ENCODE peak calls at places on chromosome 7, in five cellular contexts. N is A549, K is SK-N-SH, A is HCT116, C is HepG2. I is an unnamed sample.

GRCh38 chr7:7720193-7720592 is 1.8 kb upstream of the RPA3 start:
- DNase-seq in K (no peak), C (no peak), N (no peak), A (no peak), I (no peak)

GRCh38 chr7:32616625-32617024 is 121.3 kb downstream of the AVL9 start:
- DNase-seq in C (no peak), A (peak), N (peak), K (no peak), I (no peak)

GRCh38 chr7:10889266-10889898 is 84.3 kb upstream of the PHF14 start:
- DNase-seq in A (peak), C (peak), K (peak), N (peak), I (peak)

GRCh38 chr7:18521236-18521589 is 25.7 kb downstream of the HDAC9 start:
- DNase-seq in C (no peak), K (no peak), N (no peak), A (no peak), I (no peak)

GRCh38 chr7:130899638-130900401 is 165.8 kb upstream of the KLF14 start:
- DNase-seq in N (no peak), A (no peak), K (no peak), C (peak), I (no peak)

GRCh38 chr7:149855368-149856305 is 17.5 kb downstream of the ZNF862 start:
- DNase-seq in K (no peak), N (no peak), A (peak), C (peak), I (no peak)

GRCh38 chr7:74481458-74482324 is 28.0 kb downstream of the GTF2IRD1 start:
- DNase-seq in K (peak), N (peak), C (no peak), A (no peak), I (no peak)

GRCh38 chr7:139559364-139560105 is 36.0 kb downstream of the CLEC2L start:
- DNase-seq in C (no peak), K (no peak), N (no peak), A (no peak), I (no peak)

GRCh38 chr7:81029523-81029922 is 110.7 kb upstream of the SEMA3C start:
- DNase-seq in C (no peak), A (no peak), K (peak), N (no peak), I (no peak)

GRCh38 chr7:36281945-36282727 is 107.5 kb upstream of the ANLN start:
- DNase-seq in C (no peak), A (no peak), K (no peak), N (no peak), I (peak)

GRCh38 chr7:105345725-105346124 is 43.0 kb downstream of the SRPK2 start:
- DNase-seq in C (no peak), A (no peak), N (no peak), K (peak), I (no peak)

GRCh38 chr7:153320728-153321127 is 561.2 kb downstream of the ACTR3B start:
- DNase-seq in C (no peak), A (no peak), N (no peak), K (no peak), I (no peak)

GRCh38 chr7:28990200-28990960 is 32.2 kb upstream of the TRIL start:
- DNase-seq in N (no peak), A (no peak), K (peak), C (no peak), I (no peak)

GRCh38 chr7:92057375-92057774 is 76.9 kb downstream of the CYP51A1 start:
- DNase-seq in C (no peak), A (no peak), K (no peak), N (no peak), I (peak)

GRCh38 chr7:98133181-98133580 is 26.5 kb downstream of the LMTK2 start:
- DNase-seq in A (no peak), N (no peak), K (no peak), C (no peak), I (peak)

DNA sequence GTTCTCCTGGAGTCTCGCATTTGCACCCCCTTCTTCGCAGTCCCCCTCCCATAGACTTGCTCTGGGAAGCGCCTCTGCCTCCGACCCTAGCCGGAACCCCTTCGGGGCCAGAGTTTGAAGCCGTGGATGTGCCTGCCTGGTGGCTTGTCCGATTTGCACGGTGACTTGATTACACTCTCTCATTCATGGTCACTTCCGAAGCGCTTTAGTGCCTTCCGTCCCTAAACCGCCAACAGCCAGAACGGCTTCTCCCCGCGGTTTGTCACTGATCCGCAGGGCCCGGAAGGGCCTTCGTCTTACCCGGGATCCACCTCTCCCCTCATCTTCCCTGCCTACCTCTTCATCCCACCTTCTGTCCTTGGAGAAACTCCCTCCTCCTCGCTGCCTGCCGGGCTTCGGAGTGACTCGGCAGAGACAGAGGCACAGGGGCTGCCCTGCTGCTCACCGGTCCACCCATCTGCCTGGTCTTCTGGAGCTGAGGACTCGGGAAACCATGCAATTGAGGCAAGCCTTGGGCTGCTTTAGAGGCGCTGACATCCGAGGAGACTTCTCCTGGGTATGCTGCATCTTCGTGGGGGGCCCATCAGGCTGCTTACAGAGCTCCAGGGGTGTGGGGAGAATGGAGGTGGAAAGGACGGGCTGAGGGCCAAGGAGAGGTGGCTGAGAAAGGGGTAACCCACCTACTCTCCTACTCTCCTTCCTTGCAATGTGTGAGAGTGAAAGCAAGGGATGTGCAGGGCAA is 847 bp upstream of the HOXA11 start:
- DNase-seq in N (no peak), K (no peak), C (no peak), A (no peak), I (peak)
- H3K4me3 ChIP-seq in N (no peak), K (no peak), C (no peak), A (no peak), I (peak)

DNA sequence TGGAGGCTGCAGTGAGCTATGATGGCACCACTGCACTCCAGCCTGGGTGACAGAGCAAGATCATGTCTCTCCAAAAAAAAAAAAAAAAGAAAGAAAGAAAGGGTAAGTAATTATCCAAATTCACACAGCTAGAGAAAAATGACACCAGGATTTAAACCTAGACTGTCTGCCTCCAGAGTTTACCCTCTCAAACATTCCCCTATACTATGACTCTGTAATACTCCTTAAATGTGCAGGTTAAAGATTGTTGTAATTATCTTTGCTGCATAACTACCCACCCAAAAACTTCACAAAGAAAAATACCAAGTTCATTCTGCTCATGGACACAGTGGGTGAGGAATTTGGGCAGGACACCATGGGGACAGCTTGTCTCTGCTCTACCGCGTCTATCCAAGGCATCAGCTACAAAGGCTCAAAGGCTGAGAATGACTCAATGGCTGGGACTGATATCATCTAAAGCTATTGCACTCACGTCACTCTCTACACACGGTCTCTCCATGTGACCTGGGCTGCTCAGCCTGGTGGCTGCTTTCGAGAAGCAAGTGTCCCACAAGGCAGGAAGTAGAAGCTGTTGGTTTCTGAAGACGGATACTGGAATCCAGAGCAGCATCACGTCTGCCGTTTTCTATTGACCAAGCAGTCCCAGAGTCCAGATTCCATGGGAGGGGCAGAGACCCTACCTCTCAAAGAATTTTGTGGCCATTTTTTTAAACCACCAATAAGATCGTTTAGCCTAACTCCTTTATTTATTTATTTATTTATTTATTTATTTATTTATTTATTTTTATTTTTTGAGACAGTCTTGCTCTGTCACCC is 185.7 kb upstream of the AUTS2 start:
- DNase-seq in A (no peak), N (peak), C (peak), K (peak), I (peak)
- TF ChIP-seq MAX in A (no peak), N (peak), C (no peak), K (no peak), I (peak)

DNA sequence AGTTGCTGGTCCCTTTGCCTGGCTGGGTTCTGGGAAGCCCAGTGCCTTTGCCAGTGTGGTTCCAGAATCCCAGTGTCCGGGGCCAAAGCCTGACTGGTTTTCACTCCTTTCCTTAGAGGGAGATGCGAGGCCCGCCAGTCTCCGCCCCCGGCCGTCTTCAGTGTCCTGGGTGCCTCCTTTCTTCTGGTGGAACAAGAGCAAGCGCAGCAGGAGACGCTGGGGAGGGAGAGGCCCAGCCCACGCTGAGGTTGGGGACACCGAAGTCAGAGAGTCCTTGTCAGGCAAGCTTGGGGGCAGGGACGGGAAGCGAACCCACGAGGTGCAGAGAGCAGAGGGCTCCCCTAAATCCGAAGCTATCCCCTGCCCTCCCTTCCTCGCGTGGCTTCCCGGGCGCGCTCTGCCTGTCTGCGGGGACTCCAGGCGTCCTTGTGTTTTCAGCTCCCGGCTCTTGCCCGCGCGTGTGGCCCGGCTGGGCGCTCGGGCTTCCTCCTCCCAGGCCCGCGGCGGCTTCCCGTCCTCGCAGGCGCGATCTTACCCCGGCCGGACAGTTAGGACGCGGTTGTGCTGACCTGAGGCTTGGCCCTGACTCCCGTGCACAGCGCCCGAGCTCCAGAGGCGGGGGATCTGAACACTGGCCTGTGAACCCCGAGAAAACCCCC is 60.6 kb upstream of the UBE3C start:
- DNase-seq in C (no peak), N (no peak), A (no peak), K (peak), I (no peak)
- H3K4me3 ChIP-seq in C (no peak), N (no peak), A (no peak), K (no peak), I (no peak)

DNA sequence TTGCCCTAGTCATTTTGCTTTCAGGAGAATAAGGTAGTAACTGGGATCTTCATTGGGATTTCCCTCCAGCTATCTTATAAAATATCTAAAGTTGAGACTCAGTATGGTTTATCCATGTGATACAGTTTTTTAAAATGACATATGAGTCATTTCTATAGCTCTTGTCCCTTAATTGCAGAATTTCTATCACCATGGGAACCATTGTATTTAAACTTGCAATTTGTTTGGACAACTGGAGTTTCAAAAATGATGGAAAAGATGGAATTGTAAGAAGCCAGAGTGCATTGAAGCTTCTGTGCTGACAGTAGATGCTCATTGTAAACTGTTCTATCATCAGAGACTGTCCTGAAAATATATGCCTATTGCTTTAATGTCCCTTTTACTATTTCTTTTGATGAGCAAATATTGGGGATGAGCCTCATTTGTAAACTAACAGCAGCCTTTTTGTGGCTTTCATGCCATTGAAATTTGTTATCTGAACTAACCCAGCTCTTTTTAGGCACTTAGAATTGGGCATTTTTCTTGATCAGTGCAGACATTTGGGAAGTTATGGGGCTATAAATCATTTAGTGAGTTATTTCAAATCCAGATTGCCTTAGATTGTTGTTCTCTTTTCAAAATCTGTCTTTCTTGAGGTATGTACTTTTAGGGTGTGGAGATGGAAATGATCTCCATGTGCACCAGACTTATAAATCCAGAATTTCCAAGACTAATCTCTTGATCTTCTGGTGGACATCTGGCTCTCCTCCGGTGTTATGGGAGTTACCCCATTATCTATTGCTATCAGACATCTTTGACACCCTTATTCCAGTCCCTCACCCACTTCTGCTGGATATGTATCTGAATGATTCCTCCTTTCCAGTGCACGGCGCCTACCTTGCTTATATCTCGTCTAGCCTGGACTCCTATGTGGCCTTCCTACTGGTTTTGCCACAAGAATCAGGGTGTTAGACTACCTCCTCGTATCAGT is 159.0 kb downstream of the SND1 start:
- DNase-seq in C (no peak), N (no peak), A (no peak), K (no peak), I (no peak)
- TF ChIP-seq MAX in C (no peak), N (no peak), A (no peak), K (no peak), I (no peak)

DNA sequence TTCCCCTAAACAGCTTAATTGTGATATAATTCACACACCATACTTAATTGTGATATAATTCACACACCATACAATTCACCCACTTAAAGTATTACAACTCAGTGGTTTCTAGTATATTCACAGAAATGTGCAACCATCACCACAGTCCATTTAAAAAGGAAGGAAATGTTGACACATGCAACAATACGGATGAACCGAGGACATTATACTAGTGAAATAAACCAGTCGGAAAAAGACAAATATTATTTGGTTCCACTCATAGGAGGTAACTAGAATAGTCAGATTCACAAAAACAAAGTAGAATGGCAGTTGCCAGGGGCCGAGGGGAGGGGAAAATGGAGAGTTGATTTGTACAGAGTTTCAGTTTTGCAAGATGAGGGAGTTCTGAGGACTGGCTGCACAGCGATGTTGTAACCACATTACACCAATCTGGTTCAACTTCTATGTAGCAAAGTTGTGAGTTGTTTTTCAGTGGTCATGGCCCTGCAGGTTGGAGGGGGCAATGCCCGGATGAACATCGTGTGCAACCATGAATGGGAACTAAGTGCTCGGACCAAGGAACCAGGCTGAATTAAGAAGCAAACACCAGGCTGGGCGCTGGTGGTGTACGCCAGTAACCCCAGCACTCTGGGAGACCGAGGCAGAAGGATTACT is 17.6 kb upstream of the TNPO3 start:
- DNase-seq in K (no peak), A (no peak), N (no peak), C (peak), I (peak)
- H3K4me3 ChIP-seq in K (no peak), A (no peak), N (no peak), C (no peak), I (peak)

GRCh38 chr7:141328290-141328689 is 222.9 kb upstream of the AGK start:
- DNase-seq in C (no peak), N (no peak), K (no peak), A (no peak), I (no peak)

GRCh38 chr7:141335164-141335563 is 216.0 kb upstream of the AGK start:
- DNase-seq in A (no peak), K (no peak), N (no peak), C (no peak), I (no peak)

DNA sequence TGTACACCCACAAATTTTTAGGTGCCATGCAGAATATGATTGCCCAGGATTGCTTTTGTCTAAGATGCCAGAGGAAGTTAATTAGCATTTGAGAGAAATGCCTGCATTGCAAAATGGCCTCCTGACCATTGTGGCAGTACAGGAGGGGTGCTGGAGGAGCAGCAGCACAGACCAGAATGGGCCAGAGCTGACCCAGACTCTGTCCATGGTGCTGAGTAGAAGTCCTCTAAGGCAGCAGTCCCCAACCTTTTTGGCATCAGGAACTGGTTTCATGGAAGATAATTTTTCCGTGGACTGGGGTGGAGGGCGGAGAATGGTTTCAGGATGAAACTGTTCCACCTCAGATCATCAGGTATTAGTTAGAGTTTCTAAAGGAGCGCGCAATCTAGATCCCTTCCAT is 217.8 kb upstream of the AGK start:
- DNase-seq in N (no peak), C (no peak), K (no peak), A (no peak), I (peak)
- TF ChIP-seq MAX in N (no peak), C (no peak), K (no peak), A (no peak), I (no peak)

DNA sequence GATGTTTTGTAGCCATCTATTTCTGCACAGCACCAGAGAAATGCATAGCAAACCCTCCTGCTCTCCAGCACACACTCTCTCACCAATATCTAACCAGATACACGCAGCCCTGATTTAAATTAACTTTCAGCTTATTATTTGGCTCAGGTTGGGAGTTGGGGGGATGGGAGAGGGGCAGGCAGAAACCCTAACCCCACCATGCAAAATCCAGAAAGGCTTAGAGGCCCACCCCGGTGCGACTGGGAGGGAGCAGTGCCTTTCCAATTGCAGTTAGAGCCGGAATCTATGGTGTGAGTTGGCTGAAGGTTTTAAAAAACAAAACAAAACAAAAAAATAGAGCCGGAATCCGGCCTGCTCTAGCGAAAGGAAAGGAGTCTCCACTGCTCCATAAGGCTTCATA is 3.0 kb downstream of the IGF2BP3 start:
- DNase-seq in K (peak), C (no peak), N (no peak), A (no peak), I (no peak)
- H3K4me3 ChIP-seq in K (peak), C (peak), N (peak), A (peak), I (peak)

DNA sequence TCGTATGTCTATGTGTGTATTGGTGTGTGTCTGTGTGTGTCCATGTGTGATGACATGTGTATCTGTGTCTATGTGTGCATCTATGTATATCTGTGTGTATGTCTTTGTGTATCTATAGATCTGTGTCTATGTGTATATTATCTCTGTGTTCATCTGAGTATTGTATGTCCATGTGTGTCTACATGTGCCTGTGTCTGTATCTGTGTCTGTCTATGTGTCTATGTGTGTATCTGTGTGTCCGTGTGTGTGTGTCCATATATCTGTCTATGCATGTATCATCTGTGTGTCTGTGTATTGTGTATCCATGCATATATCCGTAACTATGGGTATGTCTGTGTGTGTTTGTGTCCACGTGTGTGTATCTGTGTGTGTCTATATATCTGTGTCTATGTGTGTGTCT is 2.7 kb upstream of the FAM20C start:
- DNase-seq in A (no peak), K (no peak), C (no peak), N (no peak), I (no peak)
- TF ChIP-seq MAX in A (no peak), K (no peak), C (no peak), N (no peak), I (no peak)

GRCh38 chr7:137934941-137935848 is 66.7 kb downstream of the CREB3L2 start:
- DNase-seq in K (no peak), N (no peak), A (no peak), C (no peak), I (peak)
- H3K4me3 ChIP-seq in K (no peak), N (no peak), A (no peak), C (no peak), I (peak)

I was measured in NB4.